ENCODE peak calls at places on chromosomes 6 and 20, in five cellular contexts. L is H9, X is neuronal stem cell, H is H1, D is IMR-90. V is an unnamed sample.

GRCh38 chr6:12314751-12315150 is 24.6 kb downstream of the EDN1 start:
- DNase-seq in L (no peak), X (no peak), H (peak; percentile 16), D (no peak), V (no peak)

GRCh38 chr6:36906539-36906938 is 20.8 kb downstream of the C6orf89 start:
- DNase-seq in L (no peak), X (no peak), H (no peak), D (no peak), V (no peak)

GRCh38 chr6:7675353-7675945 is 50.5 kb upstream of the BMP6 start:
- DNase-seq in L (no peak), X (no peak), H (no peak), D (no peak), V (no peak)

GRCh38 chr6:168268755-168269154 is 50.8 kb downstream of the DACT2 start:
- DNase-seq in L (no peak), X (no peak), H (no peak), D (no peak), V (no peak)

GRCh38 chr20:16027710-16028109 is 545.5 kb downstream of the KIF16B start:
- DNase-seq in L (no peak), X (peak; percentile 47), H (no peak), D (no peak), V (no peak)

GRCh38 chr6:80132942-80133517 is 26.6 kb downstream of the BCKDHB start:
- DNase-seq in L (peak; percentile 28), X (peak; percentile 9), H (peak; percentile 48), D (peak; percentile 72), V (peak; percentile 66)

GRCh38 chr6:127176175-127176574 is 57.7 kb downstream of the RSPO3 start:
- DNase-seq in L (no peak), X (no peak), H (no peak), D (no peak), V (peak; percentile 36)

GRCh38 chr6:80553071-80553740 is 446.7 kb downstream of the BCKDHB start:
- DNase-seq in L (no peak), X (peak; percentile 32), H (no peak), D (no peak), V (no peak)

GRCh38 chr6:111462770-111463391 is 20.1 kb downstream of the REV3L start:
- DNase-seq in L (no peak), X (no peak), H (no peak), D (peak; percentile 88), V (peak; percentile 87)

GRCh38 chr6:109393882-109394281 is 11.6 kb upstream of the CD164 start:
- DNase-seq in L (no peak), X (no peak), H (no peak), D (peak; percentile 22), V (peak; percentile 60)

GRCh38 chr6:50264995-50265571 is 215.4 kb upstream of the DEFB112 start:
- DNase-seq in L (no peak), X (peak; percentile 20), H (no peak), D (no peak), V (no peak)

GRCh38 chr6:35677456-35677855 is 11.3 kb downstream of the FKBP5 start:
- DNase-seq in L (no peak), X (no peak), H (no peak), D (no peak), V (no peak)

GRCh38 chr6:5665667-5666066 is 341.1 kb downstream of the NRN1 start:
- DNase-seq in L (no peak), X (no peak), H (no peak), D (no peak), V (no peak)

GRCh38 chr6:5665173-5665572 is 341.6 kb downstream of the NRN1 start:
- DNase-seq in L (no peak), X (no peak), H (no peak), D (no peak), V (no peak)

GRCh38 chr6:5662797-5663196 is 343.9 kb downstream of the NRN1 start:
- DNase-seq in L (no peak), X (no peak), H (no peak), D (no peak), V (no peak)

GRCh38 chr6:5663256-5663655 is 343.5 kb downstream of the NRN1 start:
- DNase-seq in L (no peak), X (no peak), H (no peak), D (no peak), V (peak; percentile 74)

DNA sequence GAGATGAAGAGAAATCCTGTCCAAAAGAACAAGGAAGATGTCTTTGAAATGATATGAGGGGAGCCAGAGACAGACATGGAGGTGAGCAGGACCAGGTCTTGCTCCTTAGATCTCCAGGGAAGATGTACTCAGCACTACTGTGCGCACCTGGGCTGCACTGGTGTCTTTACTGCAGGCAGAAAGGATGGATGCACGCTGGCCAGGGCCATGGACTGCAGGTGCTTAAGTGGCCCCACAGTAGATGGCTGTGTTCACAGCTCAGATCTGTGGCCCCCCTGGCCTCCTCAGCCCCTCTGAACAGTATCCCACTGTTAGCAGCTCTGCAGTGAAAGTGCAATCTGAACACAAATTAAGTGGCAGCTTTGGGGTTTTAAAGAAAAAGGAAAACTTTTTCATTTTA is 343.0 kb downstream of the NRN1 start:
- DNase-seq in L (no peak), X (no peak), H (no peak), D (no peak), V (no peak)
- H2BK15ac ChIP-seq in L (no peak overlapping the region), X (no peak overlapping the region), H (no peak overlapping the region), D (no peak overlapping the region), V (no peak overlapping the region)

GRCh38 chr20:308427-309038 is 11.2 kb downstream of the ZCCHC3 start:
- DNase-seq in L (no peak), X (no peak), H (no peak), D (no peak), V (no peak)
- H2BK120ac ChIP-seq in L (no peak overlapping the region), X (no peak overlapping the region), H (peak overlapping the region; percentile 6), D (peak overlapping the region; percentile 93), V (peak overlapping the region; percentile 39)

GRCh38 chr20:53866787-53867740 is 203.3 kb downstream of the BCAS1 start:
- DNase-seq in L (no peak), X (no peak), H (no peak), D (no peak), V (peak; percentile 68)

GRCh38 chr20:53869466-53870258 is 200.7 kb downstream of the BCAS1 start:
- DNase-seq in L (peak; percentile 80), X (peak; percentile 50), H (no peak), D (peak; percentile 74), V (peak; percentile 78)

GRCh38 chr20:53867741-53868351 is 202.5 kb downstream of the BCAS1 start:
- DNase-seq in L (no peak), X (no peak), H (no peak), D (no peak), V (no peak)

GRCh38 chr20:53870426-53871199 is 199.8 kb downstream of the BCAS1 start:
- DNase-seq in L (no peak), X (no peak), H (no peak), D (no peak), V (no peak)

GRCh38 chr20:53865905-53866786 is 204.2 kb downstream of the BCAS1 start:
- DNase-seq in L (peak; percentile 62), X (peak; percentile 52), H (no peak), D (peak; percentile 77), V (peak; percentile 90)
- H3K14ac ChIP-seq in L (peak overlapping the region; percentile 72), X (no peak overlapping the region), H (no peak overlapping the region), D (peak overlapping the region; percentile 85), V (no peak overlapping the region)

GRCh38 chr6:31228484-31228883 is 43.4 kb downstream of the HLA-C start:
- DNase-seq in L (no peak), X (no peak), H (no peak), D (no peak), V (no peak)

GRCh38 chr6:31227143-31227542 is 44.7 kb downstream of the HLA-C start:
- DNase-seq in L (no peak), X (no peak), H (no peak), D (peak; percentile 19), V (no peak)

GRCh38 chr6:31225735-31226134 is 46.2 kb downstream of the HLA-C start:
- DNase-seq in L (no peak), X (no peak), H (no peak), D (no peak), V (no peak)

DNA sequence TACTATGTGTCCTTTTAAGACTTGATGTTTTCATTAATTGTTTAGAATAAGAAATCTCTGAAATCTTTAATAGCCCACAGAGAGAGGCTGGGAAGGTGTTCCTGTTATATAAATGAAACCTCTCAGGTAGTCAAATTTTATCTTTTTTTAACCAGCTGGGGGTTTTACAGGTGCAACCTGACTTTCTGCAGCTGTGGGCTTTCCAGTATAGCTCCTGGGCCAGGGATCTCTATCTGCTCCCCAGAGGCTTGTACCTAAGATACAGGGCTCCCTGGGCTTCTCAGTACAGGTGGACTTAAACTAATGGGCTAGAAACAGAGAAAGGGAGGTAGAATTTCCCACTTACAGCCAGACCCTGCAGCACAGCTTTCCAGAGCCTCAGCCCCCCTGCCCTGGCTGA is 49.4 kb downstream of the HLA-C start:
- DNase-seq in L (no peak), X (no peak), H (no peak), D (no peak), V (no peak)
- H2BK15ac ChIP-seq in L (no peak overlapping the region), X (no peak overlapping the region), H (no peak overlapping the region), D (no peak overlapping the region), V (no peak overlapping the region)

GRCh38 chr20:14337400-14338171 is at the start of gene FLRT3:
- DNase-seq in L (peak; percentile 88), X (peak; percentile 91), H (peak; percentile 58), D (peak; percentile 96), V (peak; percentile 95)

GRCh38 chr20:14334306-14334930 is 3.0 kb downstream of the FLRT3 start:
- DNase-seq in L (peak; percentile 37), X (peak; percentile 52), H (no peak), D (peak; percentile 45), V (peak; percentile 58)

GRCh38 chr20:14333734-14334133 is 3.7 kb downstream of the FLRT3 start:
- DNase-seq in L (no peak), X (no peak), H (no peak), D (no peak), V (no peak)

GRCh38 chr20:14335122-14335521 is 2.3 kb downstream of the FLRT3 start:
- DNase-seq in L (no peak), X (no peak), H (no peak), D (no peak), V (no peak)

DNA sequence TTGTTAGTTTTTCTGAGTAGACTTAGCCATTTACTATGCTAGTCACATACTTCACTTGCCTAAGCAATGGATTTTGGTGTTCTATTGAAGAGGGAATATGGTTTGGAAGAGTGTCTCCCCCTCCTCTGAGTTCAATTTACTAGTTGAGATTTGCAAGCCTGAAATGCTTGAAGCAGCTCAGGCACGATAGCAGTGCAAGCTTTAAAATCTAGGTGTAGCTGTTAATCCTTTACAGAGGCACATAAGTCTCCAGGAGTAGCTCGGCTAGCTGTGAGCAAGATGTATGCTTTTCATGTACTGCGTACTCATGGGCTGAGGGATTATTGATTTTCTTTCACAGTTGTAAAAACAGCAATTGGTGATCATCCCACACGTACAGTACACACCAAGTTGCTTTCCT is 745 bp downstream of the FLRT3 start:
- DNase-seq in L (no peak), X (no peak), H (no peak), D (peak; percentile 16), V (peak; percentile 19)
- H2BK120ac ChIP-seq in L (no peak overlapping the region), X (no peak overlapping the region), H (no peak overlapping the region), D (no peak overlapping the region), V (no peak overlapping the region)

DNA sequence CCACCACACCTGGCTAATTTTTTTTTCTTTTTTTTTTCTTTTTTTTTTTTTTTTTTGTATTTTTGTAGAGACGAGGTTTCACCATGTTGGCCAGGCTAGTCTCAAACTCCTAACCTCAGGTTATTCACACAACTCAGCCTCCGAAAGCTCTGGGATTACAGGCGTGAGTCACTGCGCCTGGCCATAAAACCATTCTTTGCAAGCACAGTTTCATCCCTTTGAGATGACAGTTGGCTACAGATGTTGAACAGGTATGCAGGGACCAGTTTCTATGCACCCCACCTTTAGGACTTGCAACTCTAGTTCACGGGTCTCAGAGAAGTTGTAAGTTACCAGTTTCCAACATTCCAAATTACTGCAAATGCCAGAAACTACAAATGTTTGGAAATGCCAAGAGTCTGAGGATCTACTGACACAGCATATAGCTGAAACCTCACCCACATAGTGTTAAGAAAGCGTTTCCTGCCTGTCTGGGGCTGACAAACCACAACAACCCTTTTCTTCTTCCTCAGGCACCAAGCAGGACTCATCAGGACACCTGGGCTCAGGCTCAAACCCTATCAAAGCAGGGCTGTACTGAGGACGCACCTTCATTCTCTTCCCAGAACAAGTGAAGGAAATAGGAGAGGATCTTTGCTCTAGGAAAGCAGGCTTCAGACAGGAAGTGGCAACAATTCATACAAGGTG is 22.9 kb downstream of the ARHGAP18 start:
- DNase-seq in L (no peak), X (no peak), H (no peak), D (peak; percentile 52), V (peak; percentile 66)
- H3K14ac ChIP-seq in L (no peak overlapping the region), X (no peak overlapping the region), H (no peak overlapping the region), D (peak overlapping the region; percentile 14), V (no peak overlapping the region)

V was measured in mesenchymal stem cell.